ENCODE peak calls at places on chromosomes 3 and 15, in eight cellular contexts. One of them, this sample, is unnamed.

GRCh38 chr3:106261915-106262683 is 393.3 kb upstream of the CBLB start:
- DNase-seq in AG09309: peak
- DNase-seq in GM12865: no peak
- DNase-seq in PC-3: no peak
- DNase-seq in HL-60: no peak
- DNase-seq in fibroblast of pulmonary artery: peak
- DNase-seq in GM12878: no peak
- DNase-seq in pancreas: no peak
- DNase-seq in this sample: peak

GRCh38 chr3:167361356-167361755 is 18.7 kb downstream of the ZBBX start:
- DNase-seq in AG09309: no peak
- DNase-seq in GM12865: no peak
- DNase-seq in PC-3: no peak
- DNase-seq in HL-60: no peak
- DNase-seq in fibroblast of pulmonary artery: no peak
- DNase-seq in GM12878: no peak
- DNase-seq in pancreas: no peak
- DNase-seq in this sample: no peak

GRCh38 chr3:13494463-13495350 is 14.6 kb downstream of the HDAC11 start:
- DNase-seq in AG09309: no peak
- DNase-seq in GM12865: peak
- DNase-seq in PC-3: no peak
- DNase-seq in HL-60: peak
- DNase-seq in fibroblast of pulmonary artery: peak
- DNase-seq in GM12878: no peak
- DNase-seq in pancreas: no peak
- DNase-seq in this sample: peak

GRCh38 chr3:16103472-16103871 is 71.0 kb upstream of the GALNT15 start:
- DNase-seq in AG09309: no peak
- DNase-seq in GM12865: no peak
- DNase-seq in PC-3: no peak
- DNase-seq in HL-60: no peak
- DNase-seq in fibroblast of pulmonary artery: peak
- DNase-seq in GM12878: no peak
- DNase-seq in pancreas: no peak
- DNase-seq in this sample: peak

GRCh38 chr15:40104296-40104864 is 4.3 kb downstream of the BMF start:
- DNase-seq in AG09309: no peak
- DNase-seq in GM12865: no peak
- DNase-seq in PC-3: no peak
- DNase-seq in HL-60: no peak
- DNase-seq in fibroblast of pulmonary artery: no peak
- DNase-seq in GM12878: no peak
- DNase-seq in pancreas: no peak
- DNase-seq in this sample: no peak

GRCh38 chr3:43621974-43622739 is at the start of gene ANO10:
- DNase-seq in AG09309: peak
- DNase-seq in GM12865: peak
- DNase-seq in PC-3: peak
- DNase-seq in HL-60: peak
- DNase-seq in fibroblast of pulmonary artery: peak
- DNase-seq in GM12878: peak
- DNase-seq in pancreas: peak
- DNase-seq in this sample: peak

GRCh38 chr3:97958396-97958795 is 13.8 kb downstream of the RIOX2 start:
- DNase-seq in AG09309: no peak
- DNase-seq in GM12865: no peak
- DNase-seq in PC-3: no peak
- DNase-seq in HL-60: no peak
- DNase-seq in fibroblast of pulmonary artery: no peak
- DNase-seq in GM12878: no peak
- DNase-seq in pancreas: no peak
- DNase-seq in this sample: peak

GRCh38 chr3:160192310-160192709 is 32.9 kb upstream of the C3orf80 start:
- DNase-seq in AG09309: no peak
- DNase-seq in GM12865: no peak
- DNase-seq in PC-3: no peak
- DNase-seq in HL-60: no peak
- DNase-seq in fibroblast of pulmonary artery: no peak
- DNase-seq in GM12878: no peak
- DNase-seq in pancreas: no peak
- DNase-seq in this sample: no peak

GRCh38 chr3:165196577-165197561 is 685 bp upstream of the SLITRK3 start:
- DNase-seq in AG09309: no peak
- DNase-seq in GM12865: no peak
- DNase-seq in PC-3: no peak
- DNase-seq in HL-60: no peak
- DNase-seq in fibroblast of pulmonary artery: no peak
- DNase-seq in GM12878: no peak
- DNase-seq in pancreas: no peak
- DNase-seq in this sample: peak

GRCh38 chr15:67149859-67150824 is 84.7 kb downstream of the SMAD3 start:
- DNase-seq in AG09309: peak
- DNase-seq in GM12865: peak
- DNase-seq in PC-3: peak
- DNase-seq in HL-60: peak
- DNase-seq in fibroblast of pulmonary artery: peak
- DNase-seq in GM12878: peak
- DNase-seq in pancreas: peak
- DNase-seq in this sample: peak

GRCh38 chr3:40104441-40104840 is 205.1 kb upstream of the EIF1B start:
- DNase-seq in AG09309: no peak
- DNase-seq in GM12865: no peak
- DNase-seq in PC-3: no peak
- DNase-seq in HL-60: no peak
- DNase-seq in fibroblast of pulmonary artery: no peak
- DNase-seq in GM12878: no peak
- DNase-seq in pancreas: no peak
- DNase-seq in this sample: no peak

GRCh38 chr15:90249123-90249863 is at the start of gene TTLL13:
- DNase-seq in AG09309: no peak
- DNase-seq in GM12865: peak
- DNase-seq in PC-3: peak
- DNase-seq in HL-60: peak
- DNase-seq in fibroblast of pulmonary artery: peak
- DNase-seq in GM12878: no peak
- DNase-seq in pancreas: peak
- DNase-seq in this sample: peak

GRCh38 chr15:84103345-84103744 is 132.2 kb upstream of the GOLGA6L4 start:
- DNase-seq in AG09309: no peak
- DNase-seq in GM12865: no peak
- DNase-seq in PC-3: no peak
- DNase-seq in HL-60: no peak
- DNase-seq in fibroblast of pulmonary artery: no peak
- DNase-seq in GM12878: no peak
- DNase-seq in pancreas: no peak
- DNase-seq in this sample: no peak

GRCh38 chr15:25176616-25176923 is 221.8 kb downstream of the SNRPN start:
- DNase-seq in AG09309: no peak
- DNase-seq in GM12865: no peak
- DNase-seq in PC-3: no peak
- DNase-seq in HL-60: no peak
- DNase-seq in fibroblast of pulmonary artery: no peak
- DNase-seq in GM12878: no peak
- DNase-seq in pancreas: no peak
- DNase-seq in this sample: no peak

GRCh38 chr15:101024709-101025108 is 105.6 kb downstream of the LRRK1 start:
- DNase-seq in AG09309: no peak
- DNase-seq in GM12865: no peak
- DNase-seq in PC-3: no peak
- DNase-seq in HL-60: no peak
- DNase-seq in fibroblast of pulmonary artery: no peak
- DNase-seq in GM12878: no peak
- DNase-seq in pancreas: peak
- DNase-seq in this sample: no peak

GRCh38 chr3:105611304-105612192 is 244.8 kb downstream of the ALCAM start:
- DNase-seq in AG09309: no peak
- DNase-seq in GM12865: no peak
- DNase-seq in PC-3: peak
- DNase-seq in HL-60: no peak
- DNase-seq in fibroblast of pulmonary artery: no peak
- DNase-seq in GM12878: no peak
- DNase-seq in pancreas: peak
- DNase-seq in this sample: no peak

DNA sequence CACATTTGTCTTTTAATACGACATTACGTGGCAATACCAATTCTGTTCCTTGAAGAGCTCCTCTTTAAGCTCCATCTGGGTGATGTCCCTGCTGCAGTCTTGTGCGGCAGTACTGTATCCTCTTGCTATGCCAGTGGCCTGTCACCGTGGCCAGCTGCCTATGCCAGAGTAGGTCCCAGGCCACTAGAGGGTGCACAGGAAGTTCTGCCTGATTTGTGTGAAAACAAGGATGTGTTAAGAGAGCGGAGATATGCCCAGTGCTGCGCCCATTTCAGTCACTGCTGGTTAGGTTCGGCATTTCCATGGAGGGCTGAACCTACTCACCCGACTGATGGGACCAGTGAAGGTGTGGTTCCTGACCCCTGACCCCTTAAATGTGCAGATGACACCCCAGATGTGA is 25.2 kb downstream of the NIPA1 start:
- DNase-seq in AG09309: no peak
- DNase-seq in GM12865: no peak
- DNase-seq in PC-3: peak
- DNase-seq in HL-60: peak
- DNase-seq in fibroblast of pulmonary artery: peak
- DNase-seq in GM12878: no peak
- DNase-seq in pancreas: peak
- DNase-seq in this sample: peak
- TF ChIP-seq CTCF in AG09309: peak
- TF ChIP-seq CTCF in GM12865: peak
- TF ChIP-seq CTCF in PC-3: peak
- TF ChIP-seq CTCF in HL-60: peak
- TF ChIP-seq CTCF in fibroblast of pulmonary artery: peak
- TF ChIP-seq CTCF in GM12878: peak
- TF ChIP-seq CTCF in pancreas: peak
- TF ChIP-seq CTCF in this sample: peak

DNA sequence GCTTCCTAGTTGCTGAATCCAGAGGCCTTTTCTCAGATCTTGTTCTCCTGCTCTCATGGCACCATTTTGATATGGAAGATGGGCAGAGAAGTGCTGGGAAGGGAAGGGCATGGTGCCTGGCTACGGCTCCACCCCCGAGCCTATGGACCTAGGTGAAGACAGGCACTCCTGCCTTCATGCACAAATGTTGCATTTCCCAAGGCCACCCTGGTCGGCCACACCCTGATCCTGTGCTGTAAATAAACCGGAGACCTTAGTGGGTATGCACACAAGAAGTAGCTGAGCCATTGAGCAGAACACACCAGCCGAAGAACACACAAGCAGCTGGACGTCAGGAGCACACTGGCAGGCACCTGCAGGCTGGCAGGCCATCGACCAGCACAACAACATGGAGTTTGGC is 261.6 kb downstream of the SHQ1 start:
- DNase-seq in AG09309: no peak
- DNase-seq in GM12865: no peak
- DNase-seq in PC-3: no peak
- DNase-seq in HL-60: no peak
- DNase-seq in fibroblast of pulmonary artery: no peak
- DNase-seq in GM12878: no peak
- DNase-seq in pancreas: peak
- DNase-seq in this sample: no peak
- H3K4me3 ChIP-seq in AG09309: no peak
- H3K4me3 ChIP-seq in GM12865: no peak
- H3K4me3 ChIP-seq in PC-3: no peak
- H3K4me3 ChIP-seq in HL-60: no peak
- H3K4me3 ChIP-seq in fibroblast of pulmonary artery: no peak
- H3K4me3 ChIP-seq in GM12878: no peak
- H3K4me3 ChIP-seq in pancreas: no peak
- H3K4me3 ChIP-seq in this sample: no peak

GRCh38 chr15:82103500-82103899 is 57.7 kb upstream of the MEX3B start:
- DNase-seq in AG09309: no peak
- DNase-seq in GM12865: no peak
- DNase-seq in PC-3: no peak
- DNase-seq in HL-60: no peak
- DNase-seq in fibroblast of pulmonary artery: no peak
- DNase-seq in GM12878: no peak
- DNase-seq in pancreas: no peak
- DNase-seq in this sample: no peak
- TF ChIP-seq CTCF in AG09309: peak
- TF ChIP-seq CTCF in GM12865: no peak
- TF ChIP-seq CTCF in PC-3: peak
- TF ChIP-seq CTCF in HL-60: no peak
- TF ChIP-seq CTCF in fibroblast of pulmonary artery: peak
- TF ChIP-seq CTCF in GM12878: peak
- TF ChIP-seq CTCF in pancreas: no peak
- TF ChIP-seq CTCF in this sample: peak

GRCh38 chr3:119703900-119704531 is 1.2 kb downstream of the CFAP91 start:
- DNase-seq in AG09309: no peak
- DNase-seq in GM12865: no peak
- DNase-seq in PC-3: no peak
- DNase-seq in HL-60: no peak
- DNase-seq in fibroblast of pulmonary artery: no peak
- DNase-seq in GM12878: no peak
- DNase-seq in pancreas: no peak
- DNase-seq in this sample: no peak
- H3K4me3 ChIP-seq in AG09309: no peak
- H3K4me3 ChIP-seq in GM12865: no peak
- H3K4me3 ChIP-seq in PC-3: peak
- H3K4me3 ChIP-seq in HL-60: no peak
- H3K4me3 ChIP-seq in fibroblast of pulmonary artery: no peak
- H3K4me3 ChIP-seq in GM12878: no peak
- H3K4me3 ChIP-seq in pancreas: peak
- H3K4me3 ChIP-seq in this sample: no peak

GRCh38 chr3:157077565-157077991 is 82.4 kb downstream of the CCNL1 start:
- DNase-seq in AG09309: no peak
- DNase-seq in GM12865: no peak
- DNase-seq in PC-3: no peak
- DNase-seq in HL-60: no peak
- DNase-seq in fibroblast of pulmonary artery: peak
- DNase-seq in GM12878: no peak
- DNase-seq in pancreas: no peak
- DNase-seq in this sample: no peak
- TF ChIP-seq CTCF in AG09309: peak
- TF ChIP-seq CTCF in GM12865: no peak
- TF ChIP-seq CTCF in PC-3: peak
- TF ChIP-seq CTCF in HL-60: no peak
- TF ChIP-seq CTCF in fibroblast of pulmonary artery: peak
- TF ChIP-seq CTCF in GM12878: no peak
- TF ChIP-seq CTCF in pancreas: no peak
- TF ChIP-seq CTCF in this sample: peak

GRCh38 chr3:140677764-140678163 is at the start of gene TRIM42:
- DNase-seq in AG09309: no peak
- DNase-seq in GM12865: no peak
- DNase-seq in PC-3: no peak
- DNase-seq in HL-60: no peak
- DNase-seq in fibroblast of pulmonary artery: no peak
- DNase-seq in GM12878: no peak
- DNase-seq in pancreas: no peak
- DNase-seq in this sample: no peak
- H3K4me3 ChIP-seq in AG09309: no peak
- H3K4me3 ChIP-seq in GM12865: no peak
- H3K4me3 ChIP-seq in PC-3: no peak
- H3K4me3 ChIP-seq in HL-60: no peak
- H3K4me3 ChIP-seq in fibroblast of pulmonary artery: no peak
- H3K4me3 ChIP-seq in GM12878: no peak
- H3K4me3 ChIP-seq in pancreas: no peak
- H3K4me3 ChIP-seq in this sample: no peak